ENCODE peak calls at places on chromosomes 3 and 15, in seven cellular contexts. L is mammary epithelial cell; J is naive thymus-derived CD4-positive, alpha-beta T cell; V is HS-5; F is pulmonary artery endothelial cell; S is GM18507; N is AG20443. U is an unnamed sample.

GRCh38 chr3:61686228-61686648 is 124.9 kb downstream of the PTPRG start:
- DNase-seq in L (peak), J (no peak), V (no peak), F (no peak), S (no peak), N (no peak), U (no peak)

GRCh38 chr15:74901612-74902063 is 5.0 kb downstream of the FAM219B start:
- DNase-seq in L (no peak), J (peak), V (no peak), F (no peak), S (peak), N (peak), U (peak)

GRCh38 chr15:70266412-70267089 is 168.8 kb upstream of the TLE3 start:
- DNase-seq in L (no peak), J (no peak), V (no peak), F (no peak), S (no peak), N (no peak), U (peak)

GRCh38 chr15:35271371-35272043 is 186.4 kb upstream of the NANOGP8 start:
- DNase-seq in L (peak), J (no peak), V (peak), F (no peak), S (no peak), N (peak), U (no peak)

GRCh38 chr3:24184528-24185176 is 239.6 kb downstream of the NR1D2 start:
- DNase-seq in L (no peak), J (no peak), V (no peak), F (no peak), S (no peak), N (no peak), U (no peak)

GRCh38 chr3:32391643-32392529 is at the start of gene CMTM7:
- DNase-seq in L (peak), J (peak), V (no peak), F (peak), S (no peak), N (peak), U (peak)

GRCh38 chr3:10816019-10816862 is at the start of gene SLC6A11:
- DNase-seq in L (peak), J (no peak), V (no peak), F (no peak), S (no peak), N (peak), U (no peak)

GRCh38 chr3:147934316-147935188 is 525.4 kb downstream of the ZIC1 start:
- DNase-seq in L (no peak), J (no peak), V (no peak), F (no peak), S (no peak), N (no peak), U (no peak)

U was measured in effector memory CD8-positive, alpha-beta T cell.